ENCODE peak calls at places on chromosomes 3 and 15, in ten cellular contexts. U, C, H, E, R, S, Y, K, O and A are unnamed samples.

GRCh38 chr15:90099072-90099867 is 3.0 kb downstream of the IDH2 start:
- DNase-seq in U (no peak), C (no peak), H (no peak), E (no peak), R (no peak), S (no peak), Y (no peak), K (no peak), O (no peak), A (peak; percentile 57)

GRCh38 chr3:10437272-10437994 is 68.0 kb downstream of the ATP2B2 start:
- DNase-seq in U (peak; percentile 34), C (no peak), H (no peak), E (peak; percentile 91), R (no peak), S (no peak), Y (no peak), K (peak; percentile 74), O (peak; percentile 76), A (peak; percentile 71)

GRCh38 chr3:10198761-10199688 is 34.3 kb downstream of the IRAK2 start:
- DNase-seq in U (peak; percentile 79), C (peak; percentile 37), H (no peak), E (peak; percentile 95), R (no peak), S (no peak), Y (no peak), K (peak; percentile 79), O (peak; percentile 49), A (peak; percentile 74)

GRCh38 chr3:13479582-13480339 is at the start of gene HDAC11:
- DNase-seq in U (peak; percentile 79), C (peak; percentile 99), H (peak; percentile 99), E (peak; percentile 88), R (peak; percentile 99), S (peak; percentile 99), Y (peak; percentile 98), K (peak; percentile 97), O (peak; percentile 96), A (peak; percentile 100)

GRCh38 chr3:55604846-55605245 is 117.7 kb upstream of the WNT5A start:
- DNase-seq in U (no peak), C (no peak), H (no peak), E (no peak), R (no peak), S (no peak), Y (no peak), K (no peak), O (no peak), A (no peak)

GRCh38 chr3:9280477-9281219 is 31.2 kb upstream of the SRGAP3 start:
- DNase-seq in U (no peak), C (no peak), H (no peak), E (peak; percentile 29), R (no peak), S (no peak), Y (no peak), K (peak; percentile 27), O (no peak), A (no peak)

GRCh38 chr3:171967932-171968678 is 71.3 kb upstream of the FNDC3B start:
- DNase-seq in U (no peak), C (no peak), H (no peak), E (no peak), R (no peak), S (no peak), Y (no peak), K (peak; percentile 91), O (peak; percentile 17), A (no peak)

GRCh38 chr3:107644631-107645030 is 121.9 kb downstream of the BBX start:
- DNase-seq in U (no peak), C (no peak), H (no peak), E (peak; percentile 81), R (no peak), S (no peak), Y (no peak), K (no peak), O (no peak), A (no peak)

GRCh38 chr3:17910922-17911321 is 168.5 kb upstream of the TBC1D5 start:
- DNase-seq in U (no peak), C (no peak), H (no peak), E (no peak), R (no peak), S (no peak), Y (no peak), K (no peak), O (no peak), A (no peak)

GRCh38 chr15:63250312-63250965 is 27.0 kb upstream of the APH1B start:
- DNase-seq in U (no peak), C (no peak), H (no peak), E (peak; percentile 85), R (no peak), S (no peak), Y (no peak), K (peak; percentile 93), O (peak; percentile 100), A (no peak)

GRCh38 chr3:102536479-102536878 is 101.7 kb downstream of the ZPLD1 start:
- DNase-seq in U (no peak), C (no peak), H (no peak), E (peak; percentile 51), R (no peak), S (peak; percentile 15), Y (no peak), K (peak; percentile 66), O (peak; percentile 26), A (peak; percentile 31)
- TF ChIP-seq CTCF in U (peak; percentile 47), C (peak; percentile 25), H (peak; percentile 20), E (peak; percentile 51), R (no peak), S (peak; percentile 20), Y (peak; percentile 49), K (peak; percentile 60), O (peak; percentile 70), A (peak; percentile 49)

DNA sequence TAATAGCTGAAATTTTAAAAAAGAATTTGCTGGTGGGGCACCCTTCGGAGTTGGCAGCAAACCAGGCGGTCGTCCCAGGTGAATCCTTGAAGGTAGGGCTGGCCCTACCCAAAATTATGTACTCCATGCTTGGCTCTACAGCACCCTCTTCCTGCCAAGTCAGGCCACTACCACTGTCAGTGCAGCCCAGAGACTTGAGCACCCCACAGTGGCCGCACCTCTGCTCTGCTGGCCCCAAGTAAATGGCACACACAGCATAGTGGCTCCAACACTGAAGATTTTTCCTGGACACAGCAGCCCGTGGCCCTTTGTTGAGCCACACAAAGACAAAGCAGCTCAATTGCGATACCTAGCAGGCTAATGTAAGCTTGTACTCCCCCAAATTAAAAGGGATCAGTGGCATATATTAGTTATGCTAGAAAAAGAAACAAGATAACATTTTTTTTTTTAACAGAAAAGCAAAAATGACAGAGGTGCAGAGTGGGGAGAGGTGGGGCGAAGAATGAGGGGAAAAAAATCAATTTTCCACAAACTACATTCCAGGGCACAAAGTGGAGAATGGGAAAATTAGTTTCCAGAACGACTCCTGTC is 250.5 kb downstream of the UACA start:
- DNase-seq in U (peak; percentile 66), C (peak; percentile 52), H (peak; percentile 38), E (peak; percentile 56), R (no peak), S (peak; percentile 80), Y (no peak), K (peak; percentile 83), O (peak; percentile 45), A (peak; percentile 81)
- TF ChIP-seq CTCF in U (peak; percentile 99), C (peak; percentile 63), H (peak; percentile 65), E (peak; percentile 69), R (no peak), S (peak; percentile 97), Y (peak; percentile 55), K (peak; percentile 93), O (peak; percentile 82), A (peak; percentile 100)

GRCh38 chr3:43215684-43216336 is 70.5 kb upstream of the SNRK start:
- DNase-seq in U (no peak), C (no peak), H (no peak), E (no peak), R (no peak), S (no peak), Y (no peak), K (no peak), O (no peak), A (no peak)
- TF ChIP-seq CTCF in U (peak; percentile 31), C (no peak), H (peak; percentile 25), E (no peak), R (no peak), S (peak; percentile 33), Y (no peak), K (peak; percentile 34), O (no peak), A (no peak)

DNA sequence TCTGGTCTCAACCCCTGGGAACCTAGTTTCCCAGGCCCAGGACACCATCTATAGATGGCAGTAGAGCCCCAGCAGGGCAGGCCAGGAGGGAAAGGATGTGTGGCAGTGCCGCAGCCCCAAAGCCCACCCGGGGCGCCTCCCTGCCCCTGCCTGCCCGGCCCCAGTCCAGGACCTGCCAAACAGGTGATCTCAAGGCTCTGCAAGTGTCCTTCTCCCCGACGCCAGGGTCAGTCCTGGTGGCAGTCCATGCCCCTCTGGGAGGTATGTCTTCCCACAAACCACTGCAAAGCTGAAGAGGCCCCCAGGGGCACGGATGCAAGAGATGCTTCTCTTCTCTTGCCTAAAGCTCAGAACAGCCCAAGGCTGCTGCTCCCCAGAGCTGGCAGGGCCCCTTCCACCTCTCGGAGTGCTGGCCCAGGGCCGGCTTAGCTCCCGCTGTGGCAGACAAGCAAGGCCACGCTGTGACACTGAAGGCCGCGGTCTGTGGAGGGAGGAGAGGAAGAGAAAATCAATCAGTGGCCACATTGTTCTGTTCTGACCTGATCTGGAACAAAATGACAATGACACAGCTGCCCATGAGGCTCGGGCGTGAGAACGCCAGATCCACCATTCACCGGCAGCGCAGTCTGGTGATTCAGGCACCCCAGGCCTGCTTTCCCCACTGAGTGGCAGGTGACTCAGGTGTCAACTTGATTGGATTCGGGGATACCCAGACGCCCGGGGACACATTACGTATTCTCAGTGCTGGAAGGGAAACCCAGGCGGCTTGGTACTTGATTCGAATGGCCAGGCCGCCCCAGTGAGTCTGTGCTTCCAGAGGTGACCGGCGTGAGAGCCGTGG is 34.0 kb downstream of the KLHL25 start:
- DNase-seq in U (no peak), C (no peak), H (no peak), E (no peak), R (no peak), S (no peak), Y (no peak), K (no peak), O (no peak), A (no peak)
- TF ChIP-seq CTCF in U (no peak), C (no peak), H (no peak), E (no peak), R (no peak), S (peak; percentile 47), Y (no peak), K (peak; percentile 33), O (no peak), A (peak; percentile 21)

DNA sequence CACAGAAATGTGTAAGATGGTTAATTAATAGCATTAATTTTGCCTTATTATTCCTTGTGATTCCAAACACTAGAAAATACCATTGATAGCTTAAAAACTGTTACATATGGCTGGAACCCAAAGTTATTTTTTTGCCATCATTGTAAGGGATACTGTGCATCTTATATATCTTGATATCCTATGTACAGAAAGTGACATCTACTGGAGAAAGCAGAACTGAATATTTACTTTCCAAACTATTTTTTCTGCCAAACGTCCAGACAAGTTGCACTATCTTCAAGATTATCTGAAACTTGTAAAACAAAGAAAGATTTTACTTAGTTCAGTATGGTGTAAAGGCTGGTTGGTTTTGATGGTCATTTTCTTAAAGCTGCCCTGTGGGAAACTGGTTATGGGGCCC is 33.3 kb upstream of the MEIS2 start:
- DNase-seq in U (no peak), C (no peak), H (no peak), E (peak; percentile 33), R (no peak), S (no peak), Y (no peak), K (peak; percentile 48), O (peak; percentile 30), A (no peak)
- TF ChIP-seq CTCF in U (no peak), C (no peak), H (no peak), E (no peak), R (no peak), S (peak; percentile 1), Y (no peak), K (peak; percentile 32), O (peak; percentile 72), A (no peak)